ENCODE peak calls at places on chromosomes 12 and 14, in ten cellular contexts. One of them, this sample, is unnamed.
A peak's percentile ranks its signal among the peaks of the same experiment; 100 is the strongest.

GRCh38 chr12:69553626-69554248 is 31.5 kb upstream of the CCT2 start:
- DNase-seq in OCI-LY7: no peak
- DNase-seq in A549: no peak
- DNase-seq in ovary: no peak
- DNase-seq in H1: no peak
- DNase-seq in skeletal muscle cell: peak; percentile 25
- DNase-seq in COR-L47: peak; percentile 67
- DNase-seq in IMR-90: peak; percentile 72
- DNase-seq in lung: peak; percentile 44
- DNase-seq in WTC11: no peak
- DNase-seq in this sample: no peak

GRCh38 chr14:101151226-101151929 is 247.9 kb upstream of the RTL1 start:
- DNase-seq in lung: no peak
- DNase-seq in ovary: no peak
- DNase-seq in WTC11: no peak
- DNase-seq in OCI-LY7: no peak
- DNase-seq in H1: no peak
- DNase-seq in A549: peak; percentile 23
- DNase-seq in IMR-90: no peak
- DNase-seq in COR-L47: no peak
- DNase-seq in skeletal muscle cell: no peak
- DNase-seq in this sample: peak; percentile 12

GRCh38 chr14:90857866-90858265 is 41.6 kb upstream of the TTC7B start:
- DNase-seq in A549: no peak
- DNase-seq in IMR-90: no peak
- DNase-seq in ovary: no peak
- DNase-seq in H1: no peak
- DNase-seq in skeletal muscle cell: no peak
- DNase-seq in OCI-LY7: no peak
- DNase-seq in lung: no peak
- DNase-seq in WTC11: no peak
- DNase-seq in COR-L47: no peak
- DNase-seq in this sample: no peak

GRCh38 chr12:93766802-93767523 is 89.8 kb downstream of the CRADD start:
- DNase-seq in lung: no peak
- DNase-seq in WTC11: no peak
- DNase-seq in IMR-90: peak; percentile 76
- DNase-seq in OCI-LY7: no peak
- DNase-seq in skeletal muscle cell: no peak
- DNase-seq in ovary: no peak
- DNase-seq in A549: peak; percentile 53
- DNase-seq in H1: no peak
- DNase-seq in COR-L47: peak; percentile 42
- DNase-seq in this sample: no peak

GRCh38 chr12:52628111-52628507 is 9.8 kb upstream of the KRT73 start:
- DNase-seq in OCI-LY7: no peak
- DNase-seq in skeletal muscle cell: no peak
- DNase-seq in A549: no peak
- DNase-seq in COR-L47: no peak
- DNase-seq in ovary: no peak
- DNase-seq in H1: no peak
- DNase-seq in IMR-90: no peak
- DNase-seq in WTC11: no peak
- DNase-seq in lung: no peak
- DNase-seq in this sample: no peak

GRCh38 chr12:132359551-132359950 is 30.2 kb upstream of the GALNT9 start:
- DNase-seq in ovary: peak; percentile 6
- DNase-seq in IMR-90: no peak
- DNase-seq in skeletal muscle cell: no peak
- DNase-seq in lung: no peak
- DNase-seq in COR-L47: no peak
- DNase-seq in A549: no peak
- DNase-seq in OCI-LY7: no peak
- DNase-seq in H1: no peak
- DNase-seq in WTC11: no peak
- DNase-seq in this sample: no peak

GRCh38 chr14:79157369-79157768 is 987.2 kb downstream of the NRXN3 start:
- DNase-seq in WTC11: no peak
- DNase-seq in lung: no peak
- DNase-seq in COR-L47: no peak
- DNase-seq in H1: no peak
- DNase-seq in skeletal muscle cell: no peak
- DNase-seq in IMR-90: no peak
- DNase-seq in OCI-LY7: no peak
- DNase-seq in ovary: no peak
- DNase-seq in A549: no peak
- DNase-seq in this sample: no peak

GRCh38 chr12:89748791-89749190 is 40.2 kb upstream of the ATP2B1 start:
- DNase-seq in OCI-LY7: no peak
- DNase-seq in WTC11: no peak
- DNase-seq in COR-L47: no peak
- DNase-seq in ovary: no peak
- DNase-seq in lung: no peak
- DNase-seq in A549: no peak
- DNase-seq in skeletal muscle cell: no peak
- DNase-seq in IMR-90: no peak
- DNase-seq in H1: no peak
- DNase-seq in this sample: no peak

GRCh38 chr12:13203028-13203922 is 6.7 kb downstream of the EMP1 start:
- DNase-seq in WTC11: peak; percentile 80
- DNase-seq in skeletal muscle cell: no peak
- DNase-seq in A549: no peak
- DNase-seq in lung: no peak
- DNase-seq in IMR-90: no peak
- DNase-seq in H1: peak; percentile 60
- DNase-seq in OCI-LY7: no peak
- DNase-seq in ovary: no peak
- DNase-seq in COR-L47: no peak
- DNase-seq in this sample: no peak

GRCh38 chr14:69629225-69630127 is 18.1 kb downstream of the SUSD6 start:
- DNase-seq in skeletal muscle cell: no peak
- DNase-seq in OCI-LY7: peak; percentile 65
- DNase-seq in A549: no peak
- DNase-seq in lung: no peak
- DNase-seq in ovary: no peak
- DNase-seq in WTC11: no peak
- DNase-seq in H1: no peak
- DNase-seq in COR-L47: no peak
- DNase-seq in IMR-90: peak; percentile 50
- DNase-seq in this sample: no peak

GRCh38 chr14:32252030-32252670 is 49.1 kb upstream of the RNU6-8 start:
- DNase-seq in A549: peak; percentile 60
- DNase-seq in IMR-90: peak; percentile 75
- DNase-seq in OCI-LY7: peak; percentile 79
- DNase-seq in WTC11: peak; percentile 37
- DNase-seq in H1: no peak
- DNase-seq in COR-L47: peak; percentile 77
- DNase-seq in ovary: no peak
- DNase-seq in lung: peak; percentile 59
- DNase-seq in skeletal muscle cell: no peak
- DNase-seq in this sample: peak; percentile 28

GRCh38 chr14:93110856-93111419 is 4.8 kb downstream of the ITPK1 start:
- DNase-seq in A549: no peak
- DNase-seq in H1: no peak
- DNase-seq in lung: no peak
- DNase-seq in ovary: no peak
- DNase-seq in WTC11: no peak
- DNase-seq in COR-L47: no peak
- DNase-seq in IMR-90: no peak
- DNase-seq in OCI-LY7: no peak
- DNase-seq in skeletal muscle cell: no peak
- DNase-seq in this sample: no peak

GRCh38 chr14:23538785-23539184 is 12.8 kb downstream of the ZFHX2 start:
- DNase-seq in OCI-LY7: no peak
- DNase-seq in COR-L47: no peak
- DNase-seq in H1: no peak
- DNase-seq in IMR-90: peak; percentile 31
- DNase-seq in WTC11: peak; percentile 58
- DNase-seq in A549: no peak
- DNase-seq in skeletal muscle cell: no peak
- DNase-seq in ovary: no peak
- DNase-seq in lung: no peak
- DNase-seq in this sample: no peak

GRCh38 chr14:83071888-83072501 is 1538.3 kb upstream of the SEL1L start:
- DNase-seq in ovary: no peak
- DNase-seq in COR-L47: peak; percentile 23
- DNase-seq in skeletal muscle cell: no peak
- DNase-seq in WTC11: no peak
- DNase-seq in IMR-90: peak; percentile 19
- DNase-seq in OCI-LY7: peak; percentile 39
- DNase-seq in lung: no peak
- DNase-seq in A549: no peak
- DNase-seq in H1: no peak
- DNase-seq in this sample: no peak

GRCh38 chr12:612293-612692 is 51.0 kb downstream of the NINJ2 start:
- DNase-seq in COR-L47: no peak
- DNase-seq in IMR-90: no peak
- DNase-seq in A549: no peak
- DNase-seq in lung: no peak
- DNase-seq in OCI-LY7: no peak
- DNase-seq in ovary: no peak
- DNase-seq in skeletal muscle cell: no peak
- DNase-seq in H1: no peak
- DNase-seq in WTC11: no peak
- DNase-seq in this sample: no peak

GRCh38 chr12:25433581-25434325 is 119.3 kb downstream of the LMNTD1 start:
- DNase-seq in IMR-90: peak; percentile 52
- DNase-seq in ovary: no peak
- DNase-seq in skeletal muscle cell: no peak
- DNase-seq in H1: no peak
- DNase-seq in lung: no peak
- DNase-seq in COR-L47: no peak
- DNase-seq in WTC11: no peak
- DNase-seq in A549: no peak
- DNase-seq in OCI-LY7: no peak
- DNase-seq in this sample: no peak

GRCh38 chr14:96247031-96247430 is 9.0 kb upstream of the BDKRB1 start:
- DNase-seq in lung: no peak
- DNase-seq in ovary: no peak
- DNase-seq in skeletal muscle cell: no peak
- DNase-seq in H1: no peak
- DNase-seq in OCI-LY7: no peak
- DNase-seq in COR-L47: no peak
- DNase-seq in A549: no peak
- DNase-seq in WTC11: no peak
- DNase-seq in IMR-90: no peak
- DNase-seq in this sample: no peak

GRCh38 chr12:87157791-87158190 is 871.4 kb downstream of the C12orf50 start:
- DNase-seq in H1: peak; percentile 27
- DNase-seq in ovary: no peak
- DNase-seq in lung: no peak
- DNase-seq in OCI-LY7: no peak
- DNase-seq in IMR-90: peak; percentile 97
- DNase-seq in skeletal muscle cell: peak; percentile 93
- DNase-seq in WTC11: no peak
- DNase-seq in COR-L47: no peak
- DNase-seq in A549: peak; percentile 13
- DNase-seq in this sample: peak; percentile 7

GRCh38 chr12:100058482-100059029 is 73.8 kb upstream of the ANKS1B start:
- DNase-seq in COR-L47: no peak
- DNase-seq in A549: no peak
- DNase-seq in WTC11: no peak
- DNase-seq in H1: no peak
- DNase-seq in IMR-90: peak; percentile 96
- DNase-seq in skeletal muscle cell: peak; percentile 72
- DNase-seq in ovary: no peak
- DNase-seq in OCI-LY7: no peak
- DNase-seq in lung: no peak
- DNase-seq in this sample: no peak

GRCh38 chr12:114700392-114701103 is 16.6 kb upstream of the TBX3 start:
- DNase-seq in COR-L47: no peak
- DNase-seq in OCI-LY7: no peak
- DNase-seq in skeletal muscle cell: no peak
- DNase-seq in WTC11: no peak
- DNase-seq in ovary: no peak
- DNase-seq in lung: no peak
- DNase-seq in A549: no peak
- DNase-seq in H1: no peak
- DNase-seq in IMR-90: no peak
- DNase-seq in this sample: no peak

GRCh38 chr14:84785997-84786396 is 743.9 kb upstream of the FLRT2 start:
- DNase-seq in IMR-90: peak; percentile 4
- DNase-seq in WTC11: no peak
- DNase-seq in OCI-LY7: no peak
- DNase-seq in A549: no peak
- DNase-seq in H1: no peak
- DNase-seq in skeletal muscle cell: no peak
- DNase-seq in lung: no peak
- DNase-seq in COR-L47: no peak
- DNase-seq in ovary: no peak
- DNase-seq in this sample: no peak

GRCh38 chr14:20706657-20707355 is 18.2 kb downstream of the ANG start:
- DNase-seq in IMR-90: no peak
- DNase-seq in A549: no peak
- DNase-seq in WTC11: no peak
- DNase-seq in ovary: no peak
- DNase-seq in COR-L47: no peak
- DNase-seq in H1: no peak
- DNase-seq in skeletal muscle cell: no peak
- DNase-seq in OCI-LY7: no peak
- DNase-seq in lung: no peak
- DNase-seq in this sample: peak; percentile 59

GRCh38 chr12:64663019-64663418 is 52.7 kb downstream of the RASSF3 start:
- DNase-seq in COR-L47: no peak
- DNase-seq in WTC11: no peak
- DNase-seq in IMR-90: no peak
- DNase-seq in ovary: no peak
- DNase-seq in skeletal muscle cell: no peak
- DNase-seq in H1: no peak
- DNase-seq in OCI-LY7: no peak
- DNase-seq in lung: no peak
- DNase-seq in A549: no peak
- DNase-seq in this sample: no peak

GRCh38 chr14:71361335-71361734 is 454.1 kb downstream of the PCNX1 start:
- DNase-seq in H1: no peak
- DNase-seq in lung: no peak
- DNase-seq in ovary: no peak
- DNase-seq in skeletal muscle cell: peak; percentile 45
- DNase-seq in A549: no peak
- DNase-seq in OCI-LY7: no peak
- DNase-seq in IMR-90: peak; percentile 57
- DNase-seq in WTC11: no peak
- DNase-seq in COR-L47: no peak
- DNase-seq in this sample: no peak

GRCh38 chr12:132282950-132283771 is 46.2 kb downstream of the GALNT9 start:
- DNase-seq in skeletal muscle cell: no peak
- DNase-seq in A549: no peak
- DNase-seq in IMR-90: no peak
- DNase-seq in ovary: no peak
- DNase-seq in OCI-LY7: peak; percentile 7
- DNase-seq in H1: no peak
- DNase-seq in WTC11: peak; percentile 54
- DNase-seq in lung: no peak
- DNase-seq in COR-L47: peak; percentile 23
- DNase-seq in this sample: no peak